ENCODE peak calls at places on chromosomes 2 and 18, in nine cellular contexts. One of them, this sample, is unnamed.

GRCh38 chr18:36392888-36393287 is 95.4 kb downstream of the FHOD3 start:
- DNase-seq in heart right ventricle: no peak
- DNase-seq in HL-60: no peak
- DNase-seq in lower lobe of right lung: no peak
- DNase-seq in Panc1: no peak
- DNase-seq in OCI-LY7: no peak
- DNase-seq in PC-9: no peak
- DNase-seq in astrocyte: no peak
- DNase-seq in endothelial cell of umbilical vein: no peak
- DNase-seq in this sample: no peak

GRCh38 chr18:79401494-79402208 is 5.9 kb downstream of the NFATC1 start:
- DNase-seq in PC-9: no peak
- DNase-seq in heart right ventricle: no peak
- DNase-seq in lower lobe of right lung: peak; percentile 45
- DNase-seq in Panc1: no peak
- DNase-seq in endothelial cell of umbilical vein: no peak
- DNase-seq in OCI-LY7: no peak
- DNase-seq in HL-60: no peak
- DNase-seq in astrocyte: no peak
- DNase-seq in this sample: no peak

GRCh38 chr2:10307561-10308156 is 5.0 kb downstream of the HPCAL1 start:
- DNase-seq in lower lobe of right lung: peak; percentile 72
- DNase-seq in PC-9: no peak
- DNase-seq in endothelial cell of umbilical vein: no peak
- DNase-seq in heart right ventricle: no peak
- DNase-seq in HL-60: no peak
- DNase-seq in astrocyte: no peak
- DNase-seq in OCI-LY7: no peak
- DNase-seq in Panc1: no peak
- DNase-seq in this sample: no peak

GRCh38 chr2:202643012-202643858 is 8.5 kb downstream of the FAM117B start:
- DNase-seq in heart right ventricle: no peak
- DNase-seq in PC-9: no peak
- DNase-seq in Panc1: no peak
- DNase-seq in astrocyte: no peak
- DNase-seq in lower lobe of right lung: no peak
- DNase-seq in OCI-LY7: peak; percentile 41
- DNase-seq in endothelial cell of umbilical vein: peak; percentile 17
- DNase-seq in HL-60: no peak
- DNase-seq in this sample: no peak

GRCh38 chr2:164802095-164802744 is 39.4 kb downstream of the COBLL1 start:
- DNase-seq in heart right ventricle: no peak
- DNase-seq in astrocyte: no peak
- DNase-seq in endothelial cell of umbilical vein: peak; percentile 49
- DNase-seq in Panc1: no peak
- DNase-seq in lower lobe of right lung: no peak
- DNase-seq in OCI-LY7: no peak
- DNase-seq in PC-9: no peak
- DNase-seq in HL-60: no peak
- DNase-seq in this sample: no peak

GRCh38 chr18:35050638-35051287 is 9.6 kb downstream of the MAPRE2 start:
- DNase-seq in endothelial cell of umbilical vein: no peak
- DNase-seq in HL-60: peak; percentile 61
- DNase-seq in lower lobe of right lung: no peak
- DNase-seq in OCI-LY7: no peak
- DNase-seq in heart right ventricle: no peak
- DNase-seq in astrocyte: no peak
- DNase-seq in PC-9: no peak
- DNase-seq in Panc1: no peak
- DNase-seq in this sample: no peak

GRCh38 chr2:95722331-95722730 is 130.5 kb downstream of the TRIM43 start:
- DNase-seq in PC-9: no peak
- DNase-seq in HL-60: no peak
- DNase-seq in OCI-LY7: no peak
- DNase-seq in heart right ventricle: no peak
- DNase-seq in Panc1: no peak
- DNase-seq in astrocyte: no peak
- DNase-seq in lower lobe of right lung: no peak
- DNase-seq in endothelial cell of umbilical vein: no peak
- DNase-seq in this sample: no peak

GRCh38 chr18:73283788-73284187 is 416.0 kb upstream of the NETO1 start:
- DNase-seq in Panc1: no peak
- DNase-seq in endothelial cell of umbilical vein: no peak
- DNase-seq in lower lobe of right lung: no peak
- DNase-seq in OCI-LY7: no peak
- DNase-seq in astrocyte: peak; percentile 73
- DNase-seq in heart right ventricle: no peak
- DNase-seq in PC-9: no peak
- DNase-seq in HL-60: no peak
- DNase-seq in this sample: no peak

GRCh38 chr18:71831039-71831438 is 713.1 kb downstream of the CBLN2 start:
- DNase-seq in lower lobe of right lung: no peak
- DNase-seq in Panc1: no peak
- DNase-seq in PC-9: peak; percentile 1
- DNase-seq in astrocyte: peak; percentile 22
- DNase-seq in HL-60: no peak
- DNase-seq in endothelial cell of umbilical vein: peak; percentile 2
- DNase-seq in OCI-LY7: no peak
- DNase-seq in heart right ventricle: no peak
- DNase-seq in this sample: no peak

GRCh38 chr2:159094173-159094737 is 125.8 kb downstream of the TANC1 start:
- DNase-seq in OCI-LY7: no peak
- DNase-seq in heart right ventricle: peak; percentile 72
- DNase-seq in lower lobe of right lung: peak; percentile 46
- DNase-seq in endothelial cell of umbilical vein: peak; percentile 85
- DNase-seq in PC-9: no peak
- DNase-seq in HL-60: no peak
- DNase-seq in Panc1: no peak
- DNase-seq in astrocyte: peak; percentile 83
- DNase-seq in this sample: no peak

GRCh38 chr18:58788971-58789797 is 75.5 kb upstream of the ZNF532 start:
- DNase-seq in endothelial cell of umbilical vein: peak; percentile 96
- DNase-seq in OCI-LY7: no peak
- DNase-seq in HL-60: no peak
- DNase-seq in astrocyte: peak; percentile 77
- DNase-seq in Panc1: no peak
- DNase-seq in heart right ventricle: peak; percentile 72
- DNase-seq in PC-9: no peak
- DNase-seq in lower lobe of right lung: no peak
- DNase-seq in this sample: peak; percentile 71

GRCh38 chr2:236618370-236618769 is 48.7 kb downstream of the ACKR3 start:
- DNase-seq in Panc1: no peak
- DNase-seq in lower lobe of right lung: no peak
- DNase-seq in heart right ventricle: no peak
- DNase-seq in endothelial cell of umbilical vein: no peak
- DNase-seq in HL-60: no peak
- DNase-seq in PC-9: no peak
- DNase-seq in astrocyte: no peak
- DNase-seq in OCI-LY7: peak; percentile 44
- DNase-seq in this sample: no peak

GRCh38 chr2:201074996-201075395 is 3.2 kb downstream of the NDUFB3 start:
- DNase-seq in HL-60: no peak
- DNase-seq in heart right ventricle: no peak
- DNase-seq in astrocyte: no peak
- DNase-seq in endothelial cell of umbilical vein: no peak
- DNase-seq in PC-9: no peak
- DNase-seq in lower lobe of right lung: no peak
- DNase-seq in OCI-LY7: no peak
- DNase-seq in Panc1: no peak
- DNase-seq in this sample: no peak

GRCh38 chr2:113157108-113157896 is 16.5 kb upstream of the PSD4 start:
- DNase-seq in PC-9: peak; percentile 82
- DNase-seq in astrocyte: peak; percentile 10
- DNase-seq in Panc1: no peak
- DNase-seq in lower lobe of right lung: peak; percentile 81
- DNase-seq in HL-60: no peak
- DNase-seq in heart right ventricle: no peak
- DNase-seq in OCI-LY7: no peak
- DNase-seq in endothelial cell of umbilical vein: no peak
- DNase-seq in this sample: no peak

GRCh38 chr18:31950620-31951019 is 7.7 kb upstream of the TRAPPC8 start:
- DNase-seq in heart right ventricle: no peak
- DNase-seq in endothelial cell of umbilical vein: no peak
- DNase-seq in HL-60: no peak
- DNase-seq in lower lobe of right lung: no peak
- DNase-seq in PC-9: no peak
- DNase-seq in astrocyte: no peak
- DNase-seq in OCI-LY7: no peak
- DNase-seq in Panc1: no peak
- DNase-seq in this sample: no peak

GRCh38 chr2:236858661-236859060 is 227.0 kb upstream of the COPS8 start:
- DNase-seq in astrocyte: no peak
- DNase-seq in Panc1: no peak
- DNase-seq in heart right ventricle: no peak
- DNase-seq in OCI-LY7: no peak
- DNase-seq in PC-9: no peak
- DNase-seq in endothelial cell of umbilical vein: no peak
- DNase-seq in lower lobe of right lung: no peak
- DNase-seq in HL-60: no peak
- DNase-seq in this sample: no peak

DNA sequence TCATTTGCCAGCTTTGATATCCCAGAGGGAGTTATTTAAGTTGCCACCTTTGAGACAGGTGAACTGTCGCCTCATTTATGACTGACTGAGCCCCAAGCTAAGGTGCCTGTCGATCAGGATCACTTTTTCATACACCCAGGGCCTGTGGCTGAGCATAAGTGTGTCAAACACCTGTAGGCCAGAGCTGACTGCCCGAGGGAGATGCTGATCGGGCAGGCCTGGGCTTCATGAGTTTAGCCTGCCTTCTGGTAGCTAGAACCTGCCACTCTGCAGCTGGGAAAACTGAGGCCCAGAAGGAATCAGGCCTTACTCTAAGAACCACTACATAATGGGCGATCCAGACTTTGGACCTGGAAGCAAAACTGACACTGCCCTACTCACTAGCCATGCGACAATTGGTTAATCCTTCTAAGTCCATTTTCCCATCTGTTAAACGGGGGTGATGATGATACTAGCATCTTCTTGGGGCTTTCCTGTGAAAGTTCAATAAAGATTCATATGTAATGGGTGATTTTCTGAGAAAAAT is 188.7 kb upstream of the GLI2 start:
- DNase-seq in astrocyte: no peak
- DNase-seq in HL-60: no peak
- DNase-seq in heart right ventricle: no peak
- DNase-seq in lower lobe of right lung: no peak
- DNase-seq in Panc1: no peak
- DNase-seq in OCI-LY7: no peak
- DNase-seq in endothelial cell of umbilical vein: no peak
- DNase-seq in PC-9: no peak
- DNase-seq in this sample: no peak
- H3K27ac ChIP-seq in astrocyte: peak overlapping the region; percentile 66
- H3K27ac ChIP-seq in HL-60: no peak overlapping the region
- H3K27ac ChIP-seq in heart right ventricle: no peak overlapping the region
- H3K27ac ChIP-seq in lower lobe of right lung: no peak overlapping the region
- H3K27ac ChIP-seq in Panc1: no peak overlapping the region
- H3K27ac ChIP-seq in OCI-LY7: no peak overlapping the region
- H3K27ac ChIP-seq in endothelial cell of umbilical vein: no peak overlapping the region
- H3K27ac ChIP-seq in PC-9: no peak overlapping the region
- H3K27ac ChIP-seq in this sample: peak overlapping the region; percentile 39

GRCh38 chr2:231687133-231687852 is 21.0 kb upstream of the PTMA start:
- DNase-seq in Panc1: no peak
- DNase-seq in astrocyte: no peak
- DNase-seq in heart right ventricle: peak; percentile 60
- DNase-seq in PC-9: peak; percentile 75
- DNase-seq in endothelial cell of umbilical vein: peak; percentile 54
- DNase-seq in HL-60: peak; percentile 96
- DNase-seq in OCI-LY7: peak; percentile 92
- DNase-seq in lower lobe of right lung: peak; percentile 82
- DNase-seq in this sample: no peak
- H3K4me3 ChIP-seq in Panc1: no peak overlapping the region
- H3K4me3 ChIP-seq in astrocyte: no peak overlapping the region
- H3K4me3 ChIP-seq in heart right ventricle: no peak overlapping the region
- H3K4me3 ChIP-seq in PC-9: no peak overlapping the region
- H3K4me3 ChIP-seq in endothelial cell of umbilical vein: no peak overlapping the region
- H3K4me3 ChIP-seq in HL-60: peak overlapping the region; percentile 27
- H3K4me3 ChIP-seq in OCI-LY7: peak overlapping the region; percentile 68
- H3K4me3 ChIP-seq in lower lobe of right lung: no peak overlapping the region
- H3K4me3 ChIP-seq in this sample: no peak overlapping the region

GRCh38 chr18:22368066-22368465 is 49.6 kb downstream of the CTAGE1 start:
- DNase-seq in OCI-LY7: no peak
- DNase-seq in astrocyte: no peak
- DNase-seq in Panc1: no peak
- DNase-seq in heart right ventricle: no peak
- DNase-seq in lower lobe of right lung: no peak
- DNase-seq in HL-60: no peak
- DNase-seq in endothelial cell of umbilical vein: no peak
- DNase-seq in PC-9: no peak
- DNase-seq in this sample: no peak

GRCh38 chr18:22363867-22364463 is 53.8 kb downstream of the CTAGE1 start:
- DNase-seq in heart right ventricle: no peak
- DNase-seq in lower lobe of right lung: no peak
- DNase-seq in endothelial cell of umbilical vein: peak; percentile 46
- DNase-seq in Panc1: no peak
- DNase-seq in OCI-LY7: no peak
- DNase-seq in astrocyte: no peak
- DNase-seq in HL-60: no peak
- DNase-seq in PC-9: no peak
- DNase-seq in this sample: no peak
- TF ChIP-seq CTCF in heart right ventricle: no peak
- TF ChIP-seq CTCF in lower lobe of right lung: peak; percentile 21
- TF ChIP-seq CTCF in endothelial cell of umbilical vein: no peak
- TF ChIP-seq CTCF in Panc1: no peak
- TF ChIP-seq CTCF in OCI-LY7: no peak
- TF ChIP-seq CTCF in astrocyte: peak; percentile 7
- TF ChIP-seq CTCF in HL-60: no peak
- TF ChIP-seq CTCF in PC-9: no peak
- TF ChIP-seq CTCF in this sample: peak; percentile 52

GRCh38 chr2:74894261-74895030 is 60.5 kb downstream of the HK2 start:
- DNase-seq in HL-60: no peak
- DNase-seq in astrocyte: peak; percentile 60
- DNase-seq in endothelial cell of umbilical vein: no peak
- DNase-seq in heart right ventricle: no peak
- DNase-seq in PC-9: no peak
- DNase-seq in OCI-LY7: no peak
- DNase-seq in lower lobe of right lung: no peak
- DNase-seq in Panc1: no peak
- DNase-seq in this sample: peak; percentile 78

GRCh38 chr2:74890711-74891110 is 56.8 kb downstream of the HK2 start:
- DNase-seq in Panc1: no peak
- DNase-seq in lower lobe of right lung: no peak
- DNase-seq in PC-9: no peak
- DNase-seq in astrocyte: no peak
- DNase-seq in HL-60: no peak
- DNase-seq in endothelial cell of umbilical vein: no peak
- DNase-seq in OCI-LY7: no peak
- DNase-seq in heart right ventricle: no peak
- DNase-seq in this sample: no peak

GRCh38 chr2:74891136-74891764 is 57.3 kb downstream of the HK2 start:
- DNase-seq in HL-60: no peak
- DNase-seq in astrocyte: no peak
- DNase-seq in heart right ventricle: no peak
- DNase-seq in OCI-LY7: no peak
- DNase-seq in lower lobe of right lung: no peak
- DNase-seq in endothelial cell of umbilical vein: no peak
- DNase-seq in PC-9: no peak
- DNase-seq in Panc1: no peak
- DNase-seq in this sample: no peak

GRCh38 chr2:74893332-74893731 is 59.4 kb downstream of the HK2 start:
- DNase-seq in HL-60: no peak
- DNase-seq in OCI-LY7: no peak
- DNase-seq in lower lobe of right lung: no peak
- DNase-seq in PC-9: peak; percentile 8
- DNase-seq in Panc1: peak; percentile 57
- DNase-seq in astrocyte: peak; percentile 82
- DNase-seq in endothelial cell of umbilical vein: peak; percentile 82
- DNase-seq in heart right ventricle: no peak
- DNase-seq in this sample: peak; percentile 86

GRCh38 chr2:74892609-74893008 is 58.7 kb downstream of the HK2 start:
- DNase-seq in Panc1: no peak
- DNase-seq in heart right ventricle: no peak
- DNase-seq in HL-60: no peak
- DNase-seq in PC-9: no peak
- DNase-seq in endothelial cell of umbilical vein: peak; percentile 16
- DNase-seq in OCI-LY7: no peak
- DNase-seq in astrocyte: no peak
- DNase-seq in lower lobe of right lung: no peak
- DNase-seq in this sample: no peak
- H3K27ac ChIP-seq in Panc1: no peak overlapping the region
- H3K27ac ChIP-seq in heart right ventricle: no peak overlapping the region
- H3K27ac ChIP-seq in HL-60: no peak overlapping the region
- H3K27ac ChIP-seq in PC-9: peak overlapping the region; percentile 70
- H3K27ac ChIP-seq in endothelial cell of umbilical vein: peak overlapping the region; percentile 85
- H3K27ac ChIP-seq in OCI-LY7: no peak overlapping the region
- H3K27ac ChIP-seq in astrocyte: peak overlapping the region; percentile 43
- H3K27ac ChIP-seq in lower lobe of right lung: no peak overlapping the region
- H3K27ac ChIP-seq in this sample: peak overlapping the region; percentile 81

This sample was measured in brain microvascular endothelial cell.